ENCODE peak calls at places on chromosome X, in four cellular contexts. D, P, S and U are unnamed samples.

GRCh38 chrX:30822068-30822671 is 66.9 kb downstream of the TAB3 start:
- DNase-seq in D (peak; percentile 4), P (no peak), S (no peak), U (peak; percentile 34)

GRCh38 chrX:105191878-105192277 is 28.6 kb downstream of the TEX13A start:
- DNase-seq in D (peak; percentile 18), P (peak; percentile 8), S (no peak), U (no peak)

GRCh38 chrX:17629519-17629918 is 107.8 kb upstream of the SCML1 start:
- DNase-seq in D (no peak), P (no peak), S (no peak), U (no peak)

GRCh38 chrX:148878371-148878770 is 378.0 kb downstream of the AFF2 start:
- DNase-seq in D (peak; percentile 49), P (no peak), S (no peak), U (no peak)

GRCh38 chrX:118523920-118524319 is 28.3 kb downstream of the DOCK11 start:
- DNase-seq in D (peak; percentile 15), P (no peak), S (no peak), U (no peak)

GRCh38 chrX:70554081-70554480 is 109.4 kb downstream of the DLG3 start:
- DNase-seq in D (peak; percentile 56), P (no peak), S (no peak), U (no peak)

GRCh38 chrX:119686087-119686639 is 6.8 kb downstream of the SEPTIN6 start:
- DNase-seq in D (peak; percentile 57), P (peak; percentile 47), S (peak; percentile 77), U (no peak)

GRCh38 chrX:14616301-14616700 is 87.0 kb downstream of the GLRA2 start:
- DNase-seq in D (no peak), P (no peak), S (no peak), U (no peak)

GRCh38 chrX:21800344-21800770 is 39.1 kb upstream of the MBTPS2 start:
- DNase-seq in D (peak; percentile 14), P (no peak), S (no peak), U (no peak)

GRCh38 chrX:138127314-138127713 is 561.4 kb downstream of the ZIC3 start:
- DNase-seq in D (peak; percentile 48), P (no peak), S (no peak), U (no peak)

GRCh38 chrX:2705036-2705435 is 13.9 kb downstream of the CD99 start:
- DNase-seq in D (peak; percentile 51), P (no peak), S (no peak), U (no peak)

GRCh38 chrX:150587585-150588503 is 19.4 kb downstream of the MTM1 start:
- DNase-seq in D (peak; percentile 25), P (peak; percentile 33), S (peak; percentile 28), U (peak; percentile 69)

GRCh38 chrX:115549008-115549407 is 12.0 kb upstream of the PLS3 start:
- DNase-seq in D (no peak), P (no peak), S (no peak), U (no peak)

GRCh38 chrX:25112156-25112555 is 96.4 kb upstream of the ARX start:
- DNase-seq in D (no peak), P (no peak), S (no peak), U (peak; percentile 17)

GRCh38 chrX:148416142-148416541 is 84.3 kb upstream of the AFF2 start:
- DNase-seq in D (no peak), P (no peak), S (no peak), U (no peak)

DNA sequence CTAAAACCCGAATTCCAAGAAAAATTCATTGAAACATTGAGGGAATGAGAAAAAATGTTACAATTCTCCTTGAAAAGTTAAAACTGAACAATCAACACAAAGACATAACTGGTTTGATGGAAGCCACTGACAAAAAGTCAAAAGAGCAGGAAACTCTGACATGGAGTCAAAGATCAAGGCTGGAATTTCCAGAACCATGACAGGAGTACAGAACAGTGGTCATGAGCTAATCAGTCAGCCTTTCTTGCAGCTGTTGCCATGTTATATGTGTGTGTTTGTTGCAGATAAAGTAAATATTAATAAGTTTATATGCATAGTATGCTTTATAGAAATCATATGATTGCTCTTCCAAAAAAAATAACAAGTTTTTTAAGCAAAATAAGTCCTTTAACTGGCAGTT is 184.7 kb upstream of the HCCS start:
- DNase-seq in D (no peak), P (no peak), S (no peak), U (no peak)
- H3K36me3 ChIP-seq in D (no peaks in the 10 kb centered on the region), P (no peaks in the 10 kb centered on the region), S (no peaks in the 10 kb centered on the region), U (no peaks in the 10 kb centered on the region)

DNA sequence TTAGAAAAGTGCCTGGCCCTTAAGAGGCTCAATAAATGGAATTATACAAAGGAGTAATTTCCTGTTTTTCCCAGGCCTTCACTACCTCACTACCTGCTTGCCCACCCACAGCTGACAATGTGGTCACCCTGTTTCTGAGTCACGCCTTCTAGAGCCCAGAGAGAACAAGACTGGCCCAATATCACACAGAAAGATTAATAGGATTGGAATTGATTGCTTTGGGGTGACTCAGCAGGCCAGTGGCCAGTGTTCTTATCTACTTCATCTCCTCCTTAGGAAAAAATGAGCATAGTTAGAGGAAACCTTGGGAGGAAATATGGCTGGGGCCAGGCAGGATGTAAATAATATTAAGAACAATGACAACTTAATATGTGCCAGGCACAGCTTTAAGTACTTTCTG is 4.5 kb upstream of the FGF16 start:
- DNase-seq in D (peak; percentile 84), P (no peak), S (no peak), U (no peak)
- H3K4me1 ChIP-seq in D (peaks cover 10% of the 10 kb centered on the region), P (no peaks in the 10 kb centered on the region), S (no peaks in the 10 kb centered on the region), U (no peaks in the 10 kb centered on the region)

GRCh38 chrX:131763674-131764073 is 219.8 kb downstream of the OR13H1 start:
- DNase-seq in D (peak; percentile 11), P (peak; percentile 29), S (no peak), U (no peak)

GRCh38 chrX:131762802-131763234 is 218.9 kb downstream of the OR13H1 start:
- DNase-seq in D (peak; percentile 21), P (peak; percentile 50), S (no peak), U (no peak)

GRCh38 chrX:131764224-131764623 is 220.3 kb downstream of the OR13H1 start:
- DNase-seq in D (no peak), P (no peak), S (no peak), U (no peak)
- H3K4me3 ChIP-seq in D (no peak overlapping the region), P (peak overlapping the region; percentile 38), S (no peak overlapping the region), U (no peak overlapping the region)

DNA sequence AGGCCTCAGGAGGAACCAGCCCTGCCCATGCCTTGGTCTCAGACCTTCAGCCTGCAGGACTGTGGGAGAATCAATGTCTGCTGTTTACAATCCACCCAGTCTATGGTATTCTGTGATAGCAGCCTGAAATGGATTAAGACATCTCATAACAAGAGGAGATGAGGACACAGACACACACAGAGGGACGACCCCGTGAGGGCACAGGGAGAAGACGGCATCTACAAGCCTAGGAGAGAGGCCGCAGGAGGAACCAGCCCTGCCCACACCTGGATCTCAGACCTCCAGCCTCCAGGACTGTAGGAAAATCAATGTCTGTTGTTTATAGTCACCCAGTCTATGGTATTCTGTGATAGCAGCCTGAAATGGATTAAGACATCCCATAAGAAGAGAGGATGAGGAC is 3.3 kb downstream of the SLC25A6 start:
- DNase-seq in D (no peak), P (no peak), S (no peak), U (no peak)
- H3K36me3 ChIP-seq in D (peaks cover 26% of the 10 kb centered on the region), P (peaks cover 53% of the 10 kb centered on the region), S (peaks cover 70% of the 10 kb centered on the region), U (peaks cover 78% of the 10 kb centered on the region)

GRCh38 chrX:39855748-39856129 is 242.0 kb downstream of the BCOR start:
- DNase-seq in D (peak; percentile 62), P (no peak), S (peak; percentile 35), U (no peak)
- H3K4me1 ChIP-seq in D (peaks cover 9% of the 10 kb centered on the region), P (peaks cover 35% of the 10 kb centered on the region), S (peaks cover 15% of the 10 kb centered on the region), U (peaks cover 3% of the 10 kb centered on the region)

GRCh38 chrX:74421181-74422028 is at the start of gene SLC16A2:
- DNase-seq in D (peak; percentile 75), P (peak; percentile 86), S (peak; percentile 64), U (peak; percentile 51)
- H3K4me3 ChIP-seq in D (peak within 1 kb of the TSS; percentile 79), P (peak within 1 kb of the TSS; percentile 62), S (peak within 1 kb of the TSS; percentile 50), U (peak within 1 kb of the TSS; percentile 45)

DNA sequence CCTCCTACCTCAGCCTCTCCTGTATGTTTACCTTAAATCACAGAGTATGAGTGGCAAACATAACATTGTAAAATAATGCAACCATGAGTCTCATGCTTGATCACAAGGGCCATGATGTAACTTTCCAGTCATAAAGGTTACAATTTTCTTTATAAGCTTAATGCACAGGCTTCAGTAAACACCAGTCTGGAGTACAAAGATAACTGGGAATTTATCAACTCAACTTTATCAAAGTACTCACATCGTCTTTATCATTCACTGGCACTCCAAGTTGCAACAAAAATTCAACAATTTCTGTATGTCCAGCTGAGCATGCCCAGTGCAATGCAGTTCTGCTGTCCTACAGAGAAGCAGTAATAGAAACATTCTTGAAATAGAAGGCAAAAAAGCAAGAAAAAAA is 2.8 kb downstream of the PSMD10 start:
- DNase-seq in D (no peak), P (no peak), S (no peak), U (no peak)
- H3K36me3 ChIP-seq in D (peaks cover 10% of the 10 kb centered on the region), P (peaks cover 28% of the 10 kb centered on the region), S (no peaks in the 10 kb centered on the region), U (peaks cover 34% of the 10 kb centered on the region)